ENCODE peak calls at places on chromosomes 5 and 9, in eight cellular contexts. A is GDM1, J is Daoy, L is NCI-H1092, Q is HepG2, B is EH, Z is NCI-H1105, T is endothelial cell. M is an unnamed sample.

GRCh38 chr5:95771109-95771708 is 40.1 kb downstream of the RHOBTB3 start:
- DNase-seq in A (no peak), J (no peak), L (no peak), Q (peak), B (no peak), Z (no peak), T (no peak), M (no peak)

GRCh38 chr9:124468061-124468740 is 17.9 kb downstream of the ADGRD2 start:
- DNase-seq in A (no peak), J (no peak), L (no peak), Q (no peak), B (no peak), Z (no peak), T (no peak), M (no peak)

GRCh38 chr5:107930092-107930491 is 259.4 kb upstream of the EFNA5 start:
- DNase-seq in A (peak), J (no peak), L (no peak), Q (no peak), B (no peak), Z (no peak), T (no peak), M (no peak)

GRCh38 chr5:53785924-53786323 is 225.5 kb downstream of the NDUFS4 start:
- DNase-seq in A (no peak), J (no peak), L (no peak), Q (no peak), B (peak), Z (no peak), T (no peak), M (no peak)

GRCh38 chr5:90547072-90547536 is 11.5 kb upstream of the ADGRV1 start:
- DNase-seq in A (no peak), J (peak), L (no peak), Q (peak), B (no peak), Z (no peak), T (no peak), M (no peak)

GRCh38 chr5:120465281-120465961 is 1.3 kb downstream of the PRR16 start:
- DNase-seq in A (no peak), J (peak), L (no peak), Q (no peak), B (peak), Z (no peak), T (peak), M (no peak)

GRCh38 chr9:35112257-35113020 is 3.2 kb downstream of the ATOSB start:
- DNase-seq in A (no peak), J (peak), L (no peak), Q (no peak), B (peak), Z (no peak), T (no peak), M (no peak)

GRCh38 chr5:139635606-139636206 is 12.4 kb upstream of the CXXC5 start:
- DNase-seq in A (peak), J (peak), L (peak), Q (peak), B (peak), Z (no peak), T (peak), M (no peak)

GRCh38 chr5:149156435-149157083 is 15.3 kb downstream of the ABLIM3 start:
- DNase-seq in A (no peak), J (no peak), L (no peak), Q (no peak), B (no peak), Z (no peak), T (no peak), M (no peak)

GRCh38 chr5:40474250-40474649 is 205.5 kb upstream of the PTGER4 start:
- DNase-seq in A (no peak), J (no peak), L (no peak), Q (no peak), B (no peak), Z (no peak), T (no peak), M (no peak)

GRCh38 chr9:37923121-37923795 is 19.3 kb upstream of the SLC25A51 start:
- DNase-seq in A (no peak), J (no peak), L (no peak), Q (no peak), B (no peak), Z (no peak), T (no peak), M (no peak)

GRCh38 chr5:113347572-113347971 is 87.2 kb downstream of the TSSK1B start:
- DNase-seq in A (no peak), J (no peak), L (no peak), Q (no peak), B (no peak), Z (no peak), T (no peak), M (no peak)

GRCh38 chr9:93590609-93591234 is 14.3 kb downstream of the PHF2 start:
- DNase-seq in A (no peak), J (no peak), L (no peak), Q (no peak), B (no peak), Z (no peak), T (no peak), M (no peak)

GRCh38 chr5:1724822-1725602 is 74.6 kb downstream of the MRPL36 start:
- DNase-seq in A (no peak), J (peak), L (no peak), Q (no peak), B (peak), Z (no peak), T (peak), M (no peak)

GRCh38 chr5:103232393-103232999 is 26.1 kb upstream of the MACIR start:
- DNase-seq in A (peak), J (peak), L (no peak), Q (peak), B (peak), Z (peak), T (no peak), M (peak)

GRCh38 chr5:75324791-75325190 is 12.2 kb upstream of the HMGCR start:
- DNase-seq in A (no peak), J (no peak), L (no peak), Q (no peak), B (no peak), Z (no peak), T (no peak), M (no peak)

GRCh38 chr5:67038817-67039603 is 157.6 kb downstream of the CD180 start:
- DNase-seq in A (no peak), J (peak), L (no peak), Q (peak), B (peak), Z (no peak), T (no peak), M (no peak)

M was measured in GM18507.